ENCODE peak calls at places on chromosomes 12 and 14, in four cellular contexts. C is K562, N is HepG2, Q is GM12878. B is an unnamed sample.

GRCh38 chr12:78797201-78797931 is 67.2 kb upstream of the SYT1 start:
- DNase-seq in Q (no peak), C (no peak), N (no peak), B (no peak)

GRCh38 chr12:6953417-6954315 is 2.5 kb downstream of the PTPN6 start:
- DNase-seq in N (no peak), Q (peak; percentile 95), C (no peak), B (peak; percentile 24)

GRCh38 chr14:20998674-20999366 is at the start of gene SLC39A2:
- DNase-seq in C (peak; percentile 17), N (no peak), Q (no peak), B (no peak)

GRCh38 chr12:76037130-76038105 is 5.8 kb upstream of the PHLDA1 start:
- DNase-seq in N (peak; percentile 77), C (peak; percentile 64), Q (peak; percentile 34), B (peak; percentile 59)

GRCh38 chr12:67382206-67382871 is 113.2 kb downstream of the CAND1 start:
- DNase-seq in C (no peak), Q (no peak), N (no peak), B (no peak)

GRCh38 chr14:52840916-52841315 is 49.5 kb upstream of the GNPNAT1 start:
- DNase-seq in Q (no peak), C (no peak), N (no peak), B (no peak)

GRCh38 chr12:89700191-89700810 is 8.3 kb downstream of the ATP2B1 start:
- DNase-seq in Q (no peak), N (no peak), C (no peak), B (no peak)

GRCh38 chr12:127083028-127083949 is 1183.7 kb upstream of the TMEM132C start:
- DNase-seq in N (peak; percentile 59), Q (peak; percentile 68), C (peak; percentile 81), B (peak; percentile 28)

GRCh38 chr12:43098766-43099550 is 453.0 kb downstream of the ADAMTS20 start:
- DNase-seq in Q (no peak), N (no peak), C (no peak), B (no peak)

GRCh38 chr14:30162066-30162465 is 234.4 kb upstream of the PRKD1 start:
- DNase-seq in C (no peak), N (no peak), Q (no peak), B (no peak)

GRCh38 chr12:124365726-124366430 is 71.0 kb downstream of the RFLNA start:
- DNase-seq in N (no peak), C (no peak), Q (no peak), B (no peak)
- TF ChIP-seq SIN3A in N (no peak), C (no peak), Q (no peak), B (no peak)

GRCh38 chr12:5251786-5252185 is 180.1 kb upstream of the NTF3 start:
- DNase-seq in C (no peak), Q (no peak), N (no peak), B (no peak)

GRCh38 chr12:5258498-5258897 is 173.4 kb upstream of the NTF3 start:
- DNase-seq in N (no peak), Q (no peak), C (no peak), B (no peak)

GRCh38 chr12:5251092-5251491 is 180.8 kb upstream of the NTF3 start:
- DNase-seq in C (no peak), N (no peak), Q (no peak), B (no peak)

GRCh38 chr12:5257763-5258475 is 174.0 kb upstream of the NTF3 start:
- DNase-seq in N (no peak), C (no peak), Q (no peak), B (no peak)

DNA sequence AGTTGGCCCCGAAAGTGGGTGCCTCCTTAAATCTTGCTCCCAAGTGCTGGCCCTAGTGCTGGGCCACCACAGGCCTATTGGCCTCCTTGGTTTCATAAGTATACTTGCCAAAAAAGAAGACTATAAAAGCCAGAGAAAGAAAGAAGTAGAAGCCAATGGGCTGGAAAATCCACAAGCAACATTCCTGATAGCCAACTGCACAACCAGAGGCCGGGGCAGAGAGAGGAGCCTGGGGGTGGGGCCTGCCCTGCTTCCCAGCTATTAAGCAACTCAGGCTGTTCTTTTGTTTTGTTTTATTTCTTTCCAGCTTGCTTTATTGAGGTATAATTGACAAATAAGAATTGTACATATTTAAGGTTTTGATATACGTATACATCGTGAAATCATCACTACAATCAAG is 177.2 kb upstream of the NTF3 start:
- DNase-seq in C (no peak), Q (no peak), N (no peak), B (no peak)
- TF ChIP-seq CHD2 in C (no peak), Q (no peak), N (no peak), B (no peak)

GRCh38 chr12:51591020-51591901 is at the start of gene SCN8A:
- DNase-seq in C (peak; percentile 56), N (no peak), Q (no peak), B (peak; percentile 94)
- TF ChIP-seq SIN3A in C (no peak), N (no peak), Q (no peak), B (no peak)

GRCh38 chr14:72763892-72764291 is 130.0 kb downstream of the DPF3 start:
- DNase-seq in N (no peak), Q (no peak), C (no peak), B (no peak)
- TF ChIP-seq CHD2 in N (no peak), Q (no peak), C (no peak), B (no peak)

DNA sequence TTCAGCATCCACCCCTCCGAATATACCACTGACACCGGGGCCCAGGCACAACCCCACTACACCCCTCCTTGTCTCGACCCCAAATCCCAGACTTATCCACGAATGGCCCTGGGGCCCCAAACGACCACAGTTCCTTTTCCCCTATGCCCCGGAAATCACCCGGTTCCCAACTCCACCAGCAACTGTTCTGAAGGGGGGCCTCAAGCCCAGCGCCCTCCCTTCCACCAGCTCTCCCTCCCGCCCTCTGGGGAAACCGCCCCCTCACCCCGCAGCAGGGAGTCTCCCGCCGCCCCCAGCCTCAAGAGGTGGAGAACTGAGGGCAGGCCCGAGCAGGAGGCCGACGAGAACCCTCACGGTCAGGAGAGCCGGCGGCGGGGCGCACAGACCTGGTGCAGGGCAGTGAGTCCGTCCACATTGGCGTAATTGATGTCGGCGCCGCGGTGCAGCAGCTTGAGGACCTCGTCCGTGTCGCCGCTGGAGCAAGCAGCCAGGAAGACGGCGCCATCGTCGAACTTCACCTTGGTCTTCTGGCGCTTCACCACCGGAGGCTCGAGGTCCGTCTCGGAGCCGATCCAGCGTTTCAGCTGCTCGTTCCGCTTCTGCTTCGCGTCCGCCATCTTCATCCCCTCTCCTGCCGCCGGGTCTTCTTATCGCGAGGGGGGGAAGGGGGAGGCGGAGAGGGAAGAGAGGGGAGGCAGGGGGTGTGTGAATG is 432 bp downstream of the PPP1R12A start:
- DNase-seq in Q (no peak), C (peak; percentile 52), N (peak; percentile 17), B (peak; percentile 67)
- TF ChIP-seq SIN3A in Q (no peak), C (peak; percentile 2), N (no peak), B (no peak)

GRCh38 chr12:53752651-53753050 is 872 bp upstream of the CISTR start:
- DNase-seq in Q (no peak), C (no peak), N (no peak), B (no peak)

GRCh38 chr12:53750812-53751335 is 905 bp downstream of the CISTR start:
- DNase-seq in N (no peak), Q (no peak), C (no peak), B (peak; percentile 57)

GRCh38 chr12:53752192-53752601 is 418 bp upstream of the CISTR start:
- DNase-seq in N (no peak), Q (no peak), C (no peak), B (no peak)

GRCh38 chr12:53749986-53750811 is 1.6 kb downstream of the CISTR start:
- DNase-seq in N (no peak), Q (no peak), C (no peak), B (no peak)

GRCh38 chr12:53751336-53752191 is at the start of gene CISTR:
- DNase-seq in Q (no peak), N (no peak), C (no peak), B (peak; percentile 66)
- TF ChIP-seq CHD2 in Q (peak; percentile 44), N (no peak), C (no peak), B (no peak)

DNA sequence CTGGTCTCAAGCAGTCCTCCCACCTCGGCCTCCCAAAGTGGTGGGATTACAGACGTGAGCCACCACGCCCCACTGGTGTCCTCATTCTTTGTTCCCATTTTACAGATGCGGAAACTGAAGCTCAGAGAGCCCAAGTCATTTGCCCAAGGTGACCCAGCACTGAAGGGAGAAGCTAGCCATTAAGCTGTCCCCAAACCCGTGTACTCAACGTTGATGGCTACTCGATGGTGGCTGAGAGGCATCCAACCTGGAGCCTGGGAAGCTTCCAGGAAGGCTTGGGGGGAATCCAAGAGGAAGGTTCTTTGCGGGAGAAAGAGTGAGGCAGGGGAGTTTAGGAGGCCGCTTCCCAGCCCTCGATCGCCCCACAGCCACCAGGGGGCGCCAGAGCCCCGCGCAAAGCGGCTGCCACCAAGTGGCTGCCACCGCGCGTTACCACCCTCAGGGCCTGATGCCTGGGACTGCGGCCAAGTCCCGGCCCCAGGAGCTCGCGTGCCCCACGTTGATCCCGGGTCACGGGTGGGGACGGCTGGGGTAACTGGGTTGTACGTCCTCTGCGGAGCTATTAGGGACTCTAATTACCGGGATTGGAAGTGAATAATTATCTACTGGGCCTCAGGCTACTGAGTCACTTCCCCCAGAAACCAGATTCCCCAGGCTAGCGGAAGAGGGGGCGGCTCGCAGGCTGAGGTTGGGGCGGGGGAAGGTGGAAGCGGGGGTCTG is 8.8 kb upstream of the SH2B3 start:
- DNase-seq in Q (no peak), N (peak; percentile 61), C (peak; percentile 88), B (peak; percentile 92)
- TF ChIP-seq SIN3A in Q (no peak), N (no peak), C (no peak), B (peak; percentile 27)

DNA sequence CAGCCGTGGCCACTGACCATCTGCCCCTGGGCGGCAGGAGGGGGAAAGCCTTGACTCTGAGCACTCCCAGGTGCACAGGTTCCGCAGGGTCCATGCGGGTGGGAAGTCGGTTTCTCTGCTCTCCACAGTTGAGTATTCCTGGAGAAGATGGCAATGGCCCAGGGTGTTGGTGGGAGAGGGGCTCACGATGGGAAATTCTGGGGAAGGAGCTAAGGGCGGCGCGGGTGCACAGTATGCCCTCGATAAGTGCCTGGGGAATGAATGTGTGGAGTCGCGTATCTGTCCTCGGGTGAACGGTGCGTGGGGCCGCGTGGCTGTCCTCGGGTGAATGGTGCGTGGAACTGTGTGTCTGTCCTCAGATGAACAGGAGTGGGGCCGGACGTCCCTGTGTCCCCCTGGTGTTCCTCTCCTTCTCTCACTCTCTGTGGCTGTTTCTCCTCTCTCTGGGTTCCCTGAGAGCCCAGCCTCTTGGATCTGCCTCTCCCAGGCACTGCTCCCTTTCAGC is 38.0 kb downstream of the NOC4L start:
- DNase-seq in Q (no peak), N (no peak), C (no peak), B (no peak)
- TF ChIP-seq CHD2 in Q (no peak), N (no peak), C (no peak), B (no peak)

GRCh38 chr14:69260246-69260978 is 454 bp downstream of the GALNT16 start:
- DNase-seq in N (no peak), Q (no peak), C (no peak), B (peak; percentile 78)
- TF ChIP-seq SIN3A in N (no peak), Q (no peak), C (no peak), B (no peak)

DNA sequence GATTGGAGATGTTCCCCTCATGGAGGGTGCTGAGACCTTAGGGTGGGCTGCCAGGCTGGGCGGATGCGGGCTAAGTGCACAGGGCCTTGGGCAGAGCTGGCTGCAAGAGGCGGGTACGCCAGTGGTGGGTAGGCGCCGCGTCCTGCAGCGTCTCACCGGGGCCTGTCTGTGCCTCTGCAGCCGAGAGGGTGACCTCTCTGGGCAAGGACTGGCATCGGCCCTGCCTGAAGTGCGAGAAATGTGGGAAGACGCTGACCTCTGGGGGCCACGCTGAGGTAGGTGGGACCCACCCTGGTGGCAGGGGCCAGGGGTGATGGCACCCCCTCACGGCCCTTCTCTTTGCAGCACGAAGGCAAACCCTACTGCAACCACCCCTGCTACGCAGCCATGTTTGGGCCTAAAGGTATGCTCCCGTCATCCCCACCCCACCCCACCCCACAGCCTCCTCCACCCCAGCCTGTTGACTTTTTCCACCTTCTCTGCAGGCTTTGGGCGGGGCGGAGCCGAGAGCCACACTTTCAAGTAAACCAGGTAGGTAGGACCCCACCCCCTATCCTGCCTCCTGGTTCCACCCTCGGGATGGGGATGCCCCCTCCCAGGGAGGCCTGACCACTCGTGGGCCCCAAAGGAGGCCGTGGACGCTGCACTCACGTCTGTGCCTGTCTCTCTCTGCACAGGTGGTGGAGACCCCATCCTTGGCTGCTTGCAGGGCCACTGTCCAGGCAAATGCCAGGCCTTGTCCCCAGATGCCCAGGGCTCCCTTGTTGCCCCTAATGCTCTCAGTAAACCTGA is 1.5 kb downstream of the CRIP1 start:
- DNase-seq in N (no peak), Q (no peak), C (no peak), B (no peak)
- TF ChIP-seq CHD2 in N (no peak), Q (no peak), C (no peak), B (no peak)

B was measured in SK-N-SH.